ENCODE peak calls at places on chromosomes 6 and 20, in four cellular contexts. A is breast epithelium, I is heart left ventricle, N is NB4. G is an unnamed sample.
A peak's percentile ranks its signal among the peaks of the same experiment; 100 is the strongest.

GRCh38 chr20:51446656-51447055 is 95.9 kb downstream of the NFATC2 start:
- DNase-seq in N (no peak), A (no peak), I (no peak), G (no peak)

GRCh38 chr6:38943964-38944363 is 104.6 kb upstream of the GLP1R start:
- DNase-seq in A (no peak), I (no peak), N (no peak), G (no peak)

GRCh38 chr6:156953478-156954146 is 176.4 kb downstream of the ARID1B start:
- DNase-seq in I (peak; percentile 62), N (peak; percentile 31), A (no peak), G (no peak)

GRCh38 chr6:143540192-143540591 is 28.7 kb upstream of the FUCA2 start:
- DNase-seq in I (no peak), N (no peak), A (no peak), G (no peak)

GRCh38 chr6:130632288-130632687 is 194.9 kb upstream of the SMLR1 start:
- DNase-seq in N (no peak), I (no peak), A (no peak), G (no peak)

GRCh38 chr20:43899274-43899878 is 15.3 kb upstream of the TOX2 start:
- DNase-seq in I (no peak), N (no peak), A (no peak), G (no peak)

GRCh38 chr6:126957721-126958120 is 160.8 kb upstream of the RSPO3 start:
- DNase-seq in N (no peak), I (no peak), A (no peak), G (no peak)

GRCh38 chr6:149852180-149852579 is 12.0 kb downstream of the LRP11 start:
- DNase-seq in I (no peak), A (no peak), N (peak; percentile 19), G (no peak)

GRCh38 chr6:21587182-21587924 is 6.2 kb upstream of the SOX4 start:
- DNase-seq in A (peak; percentile 65), N (peak; percentile 80), I (peak; percentile 51), G (peak; percentile 85)

GRCh38 chr6:31781244-31782125 is 4.4 kb upstream of the VWA7 start:
- DNase-seq in N (no peak), I (no peak), A (no peak), G (no peak)

GRCh38 chr6:11803596-11803981 is 25.0 kb upstream of the ADTRP start:
- DNase-seq in N (no peak), I (no peak), A (no peak), G (no peak)

DNA sequence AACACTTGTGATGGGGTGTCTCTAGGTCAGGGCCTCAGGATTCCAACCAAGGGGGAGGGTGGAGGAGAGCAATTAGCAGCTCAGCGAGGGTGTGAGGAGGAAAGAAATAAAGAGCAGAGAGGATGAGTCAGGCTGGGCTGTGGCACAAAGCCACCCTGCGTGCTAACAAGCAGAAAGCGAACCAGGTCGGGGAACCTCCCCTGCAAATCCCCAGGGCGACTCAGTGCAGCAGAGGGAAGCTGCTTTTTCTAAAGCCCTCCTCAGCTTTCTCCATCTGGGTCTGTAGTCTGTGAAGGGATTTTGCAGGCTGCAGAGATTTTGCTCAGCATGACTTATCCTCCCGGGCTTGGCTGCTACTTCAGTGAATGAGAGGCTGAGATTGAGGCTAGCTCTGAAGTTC is 6.6 kb upstream of the SPO11 start:
- DNase-seq in N (peak; percentile 86), I (no peak), A (no peak), G (no peak)
- H3K4me3 ChIP-seq in N (no peak overlapping the region), I (no peak overlapping the region), A (no peak overlapping the region), G (no peak overlapping the region)

DNA sequence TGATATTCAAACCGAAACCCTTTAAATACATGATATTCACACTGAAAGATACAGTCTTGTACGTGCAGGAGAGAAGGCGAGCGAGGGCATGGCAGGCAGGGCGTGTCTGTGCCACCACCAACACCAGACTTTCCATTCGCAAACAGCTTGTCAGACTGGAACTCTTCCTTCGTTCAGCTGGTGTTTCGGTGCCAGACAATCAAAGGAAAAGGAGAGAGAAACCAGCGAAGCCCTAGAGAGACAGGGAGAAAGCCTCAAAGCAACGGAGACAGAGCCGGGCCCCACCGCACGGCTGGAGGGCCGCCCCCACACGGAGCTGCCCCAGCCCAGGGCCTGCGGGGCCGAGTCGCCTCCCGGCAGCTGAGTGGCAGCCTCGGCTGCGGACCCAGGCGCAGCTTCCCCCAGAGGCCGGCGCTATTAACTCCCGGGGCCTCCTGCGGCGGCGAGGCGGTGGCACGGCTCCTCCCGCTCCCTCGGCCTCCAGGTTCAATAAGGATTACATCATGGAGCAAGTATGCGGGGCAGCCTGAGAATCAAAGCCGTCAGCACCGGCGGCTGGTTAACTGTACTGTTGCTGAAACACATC is 32.1 kb upstream of the NR2E1 start:
- DNase-seq in N (peak; percentile 73), I (peak; percentile 40), A (peak; percentile 65), G (no peak)
- H3K4me3 ChIP-seq in N (no peak overlapping the region), I (peak overlapping the region; percentile 51), A (peak overlapping the region; percentile 37), G (peak overlapping the region; percentile 60)

GRCh38 chr20:2509794-2510193 is 1.1 kb upstream of the ZNF343 start:
- DNase-seq in A (no peak), I (no peak), N (no peak), G (no peak)
- H3K4me3 ChIP-seq in A (peak overlapping the region; percentile 65), I (peak overlapping the region; percentile 79), N (peak overlapping the region; percentile 91), G (peak overlapping the region; percentile 79)

DNA sequence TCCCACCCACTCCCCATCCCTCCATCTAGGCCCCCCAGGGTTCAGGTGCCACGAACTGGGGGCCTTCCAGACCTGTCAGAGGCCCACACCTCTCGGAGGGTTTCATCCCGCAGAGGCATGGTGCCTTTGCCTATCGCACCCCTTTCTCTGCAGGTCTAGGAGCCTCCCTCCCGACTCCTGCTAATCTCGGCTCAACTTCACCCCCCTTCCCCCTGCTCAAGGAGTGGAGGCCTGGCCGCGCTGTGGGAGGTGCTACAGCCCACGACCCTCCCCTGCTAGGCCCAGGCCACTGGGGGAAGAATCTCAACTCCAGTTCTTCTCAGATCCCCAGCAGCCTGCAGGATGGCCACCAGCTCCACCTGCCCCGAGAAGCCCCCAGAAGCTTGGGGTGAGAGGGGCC is at the start of gene TULP1:
- DNase-seq in I (no peak), N (no peak), A (no peak), G (no peak)
- H3K4me3 ChIP-seq in I (peak within 1 kb of the TSS; percentile 24), N (no peak within 1 kb of the TSS), A (no peak within 1 kb of the TSS), G (peak within 1 kb of the TSS; percentile 31)

GRCh38 chr6:125918230-125918629 is 38.3 kb upstream of the HINT3 start:
- DNase-seq in A (no peak), N (no peak), I (no peak), G (no peak)

GRCh38 chr6:125923371-125923877 is 33.1 kb upstream of the HINT3 start:
- DNase-seq in N (no peak), A (no peak), I (no peak), G (no peak)

GRCh38 chr6:125922322-125922860 is 34.2 kb upstream of the HINT3 start:
- DNase-seq in A (no peak), I (no peak), N (no peak), G (no peak)

GRCh38 chr6:125918681-125919566 is 37.6 kb upstream of the HINT3 start:
- DNase-seq in I (peak; percentile 23), N (peak; percentile 90), A (no peak), G (no peak)

GRCh38 chr6:125919618-125920017 is 37.0 kb upstream of the HINT3 start:
- DNase-seq in I (no peak), A (no peak), N (no peak), G (no peak)
- H3K4me3 ChIP-seq in I (peak overlapping the region; percentile 33), A (no peak overlapping the region), N (peak overlapping the region; percentile 76), G (peak overlapping the region; percentile 39)

GRCh38 chr6:46129634-46130505 is at the start of gene ENPP4:
- DNase-seq in A (peak; percentile 71), N (peak; percentile 75), I (peak; percentile 82), G (peak; percentile 78)
- H3K4me3 ChIP-seq in A (peak within 1 kb of the TSS; percentile 82), N (peak within 1 kb of the TSS; percentile 66), I (peak within 1 kb of the TSS; percentile 62), G (peak within 1 kb of the TSS; percentile 54)

DNA sequence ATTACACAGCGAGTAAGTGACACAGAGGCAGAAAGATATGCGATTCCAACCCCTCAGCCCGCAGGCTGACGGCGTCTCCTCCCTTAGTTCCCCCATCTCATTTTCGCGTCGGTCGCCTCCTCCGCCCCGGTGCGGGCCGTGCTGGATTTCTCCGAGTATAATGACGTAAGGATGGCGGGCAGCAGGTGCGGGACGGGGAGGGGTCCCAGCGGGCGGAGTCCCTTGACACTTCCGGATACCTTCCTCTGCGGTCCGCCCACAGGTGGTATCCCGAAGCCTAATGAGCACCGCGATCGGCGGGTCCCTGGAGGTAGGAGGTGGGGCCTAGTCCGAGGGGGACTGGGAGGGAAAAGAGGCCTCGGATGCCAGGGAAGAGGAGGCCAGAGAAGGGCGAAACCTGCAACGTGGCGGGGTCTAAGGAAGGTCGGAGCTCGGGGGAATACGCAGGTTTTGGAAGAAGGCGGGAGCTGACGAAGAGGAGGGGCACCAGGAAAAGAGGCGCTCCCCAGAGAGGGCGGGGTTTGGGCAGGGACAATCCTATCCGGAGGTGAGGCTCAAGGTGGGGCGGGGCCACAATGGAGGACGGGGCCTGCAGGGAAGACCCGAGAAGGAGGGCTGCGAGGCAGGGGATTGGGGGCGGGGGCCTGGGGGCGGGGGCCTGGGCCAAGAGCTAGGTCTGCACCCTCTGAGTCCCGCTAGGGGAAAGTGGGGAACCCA is 3.6 kb downstream of the PRSS16 start:
- DNase-seq in I (no peak), N (peak; percentile 76), A (peak; percentile 92), G (peak; percentile 87)
- H3K4me3 ChIP-seq in I (peak overlapping the region; percentile 42), N (peak overlapping the region; percentile 53), A (peak overlapping the region; percentile 25), G (peak overlapping the region; percentile 62)

DNA sequence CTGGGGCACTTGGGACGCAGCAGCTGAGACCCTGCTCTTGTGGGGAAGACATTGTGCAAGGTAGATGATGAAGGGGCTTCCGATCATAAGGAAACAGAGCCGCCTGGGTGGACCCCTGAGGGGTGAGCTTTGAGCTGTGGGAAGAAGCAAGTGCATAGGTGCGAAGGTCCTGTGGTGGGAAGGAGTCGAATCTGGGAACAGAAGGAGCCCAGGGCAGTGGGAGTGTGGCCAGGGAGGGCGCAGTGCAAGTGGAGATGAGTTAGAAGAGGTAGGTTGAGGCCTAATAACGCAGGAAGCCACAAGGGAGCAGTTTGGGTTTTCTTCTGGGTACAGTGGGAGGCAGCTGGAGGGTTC is 10.3 kb downstream of the RBM38 start:
- DNase-seq in N (no peak), A (no peak), I (no peak), G (no peak)
- H3K4me3 ChIP-seq in N (no peak overlapping the region), A (no peak overlapping the region), I (no peak overlapping the region), G (no peak overlapping the region)

G was measured in suprapubic skin.